ENCODE peak calls at places on chromosomes 5 and 9, in five cellular contexts. A is IMR-90, X is neuronal stem cell, W is H1, V is H9. O is an unnamed sample.
A peak's percentile ranks its signal among the peaks of the same experiment; 100 is the strongest.

GRCh38 chr9:99807276-99807852 is 14.3 kb upstream of the NR4A3 start:
- DNase-seq in A (peak; percentile 59), X (peak; percentile 60), W (no peak), V (no peak), O (peak; percentile 77)

GRCh38 chr9:74942801-74943200 is 9.9 kb downstream of the C9orf40 start:
- DNase-seq in A (peak; percentile 8), X (no peak), W (no peak), V (no peak), O (peak; percentile 55)

GRCh38 chr5:63121471-63121870 is 542.9 kb downstream of the LRRC70 start:
- DNase-seq in A (no peak), X (no peak), W (no peak), V (no peak), O (no peak)

GRCh38 chr9:116152390-116152789 is 1.2 kb upstream of the PAPPA start:
- DNase-seq in A (peak; percentile 70), X (no peak), W (no peak), V (no peak), O (no peak)

GRCh38 chr5:163760498-163760897 is 255.1 kb downstream of the MAT2B start:
- DNase-seq in A (peak; percentile 99), X (no peak), W (no peak), V (no peak), O (peak; percentile 87)

GRCh38 chr5:132176543-132176945 is 51.1 kb downstream of the P4HA2 start:
- DNase-seq in A (no peak), X (no peak), W (no peak), V (peak; percentile 45), O (no peak)

GRCh38 chr5:14716755-14717752 is 52.5 kb downstream of the OTULIN start:
- DNase-seq in A (no peak), X (no peak), W (no peak), V (no peak), O (no peak)

GRCh38 chr5:144427871-144428270 is 257.2 kb downstream of the KCTD16 start:
- DNase-seq in A (no peak), X (no peak), W (no peak), V (no peak), O (peak; percentile 5)

GRCh38 chr9:17134396-17134842 is 421 bp upstream of the CNTLN start:
- DNase-seq in A (peak; percentile 29), X (no peak), W (no peak), V (no peak), O (peak; percentile 49)

GRCh38 chr9:136305822-136306690 is 2.2 kb upstream of the CCDC187 start:
- DNase-seq in A (no peak), X (no peak), W (no peak), V (no peak), O (no peak)

GRCh38 chr5:72478684-72479083 is 28.5 kb downstream of the ZNF366 start:
- DNase-seq in A (peak; percentile 66), X (no peak), W (no peak), V (no peak), O (no peak)

GRCh38 chr9:136645903-136646754 is 16.6 kb upstream of the EGFL7 start:
- DNase-seq in A (no peak), X (no peak), W (no peak), V (no peak), O (no peak)

GRCh38 chr9:136622538-136622948 is 40.2 kb upstream of the EGFL7 start:
- DNase-seq in A (no peak), X (no peak), W (no peak), V (no peak), O (no peak)

GRCh38 chr5:57438162-57438561 is 44.4 kb downstream of the ACTBL2 start:
- DNase-seq in A (peak; percentile 87), X (no peak), W (no peak), V (no peak), O (peak; percentile 65)

GRCh38 chr5:56818409-56819026 is 3.2 kb downstream of the MAP3K1 start:
- DNase-seq in A (peak; percentile 57), X (no peak), W (no peak), V (no peak), O (peak; percentile 47)

GRCh38 chr9:134838651-134839431 is 41.8 kb upstream of the FCN2 start:
- DNase-seq in A (no peak), X (no peak), W (no peak), V (no peak), O (no peak)

GRCh38 chr5:148090200-148090599 is 26.4 kb downstream of the SPINK5 start:
- DNase-seq in A (no peak), X (no peak), W (no peak), V (no peak), O (no peak)

GRCh38 chr9:82129708-82130107 is 141.1 kb downstream of the SPATA31D1 start:
- DNase-seq in A (no peak), X (no peak), W (no peak), V (no peak), O (no peak)

GRCh38 chr5:71455427-71456361 is at the start of gene BDP1:
- DNase-seq in A (peak; percentile 93), X (peak; percentile 93), W (peak; percentile 77), V (peak; percentile 96), O (peak; percentile 95)
- H3K23ac ChIP-seq in A (peak within 1 kb of the TSS; percentile 84), X (peak within 1 kb of the TSS; percentile 87), W (no peak within 1 kb of the TSS), V (no peak within 1 kb of the TSS), O (no peak within 1 kb of the TSS)

GRCh38 chr5:170752257-170753215 is 31.0 kb upstream of the GABRP start:
- DNase-seq in A (no peak), X (no peak), W (no peak), V (peak; percentile 25), O (no peak)
- H4K91ac ChIP-seq in A (no peak overlapping the region), X (no peak overlapping the region), W (no peak overlapping the region), V (peak overlapping the region; percentile 9), O (no peak overlapping the region)

GRCh38 chr9:125511780-125512179 is 195.2 kb downstream of the MAPKAP1 start:
- DNase-seq in A (no peak), X (no peak), W (no peak), V (no peak), O (no peak)
- H2BK15ac ChIP-seq in A (peak overlapping the region; percentile 3), X (no peak overlapping the region), W (no peak overlapping the region), V (no peak overlapping the region), O (no peak overlapping the region)

GRCh38 chr5:154479160-154479943 is 1.3 kb upstream of the HAND1 start:
- DNase-seq in A (no peak), X (no peak), W (no peak), V (peak; percentile 47), O (peak; percentile 29)
- H3K23ac ChIP-seq in A (peak overlapping the region; percentile 46), X (peak overlapping the region; percentile 29), W (no peak overlapping the region), V (no peak overlapping the region), O (no peak overlapping the region)

DNA sequence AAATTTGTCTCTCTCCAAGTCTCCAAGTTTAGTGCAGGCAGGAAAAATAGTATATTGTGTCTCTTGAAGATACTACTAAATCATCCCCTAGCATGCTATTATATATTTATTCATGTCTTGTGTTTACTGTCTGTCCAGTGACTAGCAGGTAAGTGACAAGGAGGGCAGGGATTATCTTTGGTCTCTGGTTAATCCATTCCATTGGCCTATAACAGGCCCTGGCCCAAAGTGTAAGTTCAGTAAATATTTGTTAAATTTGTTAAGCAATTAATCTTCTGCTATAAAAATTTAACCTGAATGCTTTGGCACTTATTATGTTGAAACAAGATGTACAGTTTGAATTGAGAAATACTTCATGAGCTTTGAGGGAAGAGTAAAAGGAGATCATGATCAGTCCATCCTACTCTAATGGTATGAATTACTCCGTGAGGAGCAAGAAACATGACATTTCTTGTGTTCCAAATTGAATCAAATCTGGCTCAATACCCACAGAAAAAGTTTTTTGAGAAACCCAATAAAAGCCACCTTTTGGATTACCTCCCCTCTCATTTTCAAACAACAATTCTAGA is 219.7 kb downstream of the DTWD2 start:
- DNase-seq in A (no peak), X (no peak), W (no peak), V (no peak), O (no peak)
- H4K91ac ChIP-seq in A (no peak overlapping the region), X (no peak overlapping the region), W (no peak overlapping the region), V (no peak overlapping the region), O (no peak overlapping the region)

GRCh38 chr5:124742521-124742920 is 3.9 kb downstream of the ZNF608 start:
- DNase-seq in A (no peak), X (no peak), W (no peak), V (no peak), O (no peak)

GRCh38 chr5:124744170-124744911 is 2.1 kb downstream of the ZNF608 start:
- DNase-seq in A (peak; percentile 27), X (no peak), W (no peak), V (no peak), O (peak; percentile 52)

GRCh38 chr5:124741711-124742496 is 4.5 kb downstream of the ZNF608 start:
- DNase-seq in A (peak; percentile 83), X (peak; percentile 84), W (no peak), V (no peak), O (peak; percentile 93)

GRCh38 chr5:124742983-124743533 is 3.4 kb downstream of the ZNF608 start:
- DNase-seq in A (peak; percentile 88), X (no peak), W (no peak), V (no peak), O (peak; percentile 86)

GRCh38 chr5:124743534-124744169 is 2.8 kb downstream of the ZNF608 start:
- DNase-seq in A (no peak), X (no peak), W (no peak), V (no peak), O (no peak)
- H2BK15ac ChIP-seq in A (peak overlapping the region; percentile 16), X (no peak overlapping the region), W (no peak overlapping the region), V (no peak overlapping the region), O (no peak overlapping the region)

DNA sequence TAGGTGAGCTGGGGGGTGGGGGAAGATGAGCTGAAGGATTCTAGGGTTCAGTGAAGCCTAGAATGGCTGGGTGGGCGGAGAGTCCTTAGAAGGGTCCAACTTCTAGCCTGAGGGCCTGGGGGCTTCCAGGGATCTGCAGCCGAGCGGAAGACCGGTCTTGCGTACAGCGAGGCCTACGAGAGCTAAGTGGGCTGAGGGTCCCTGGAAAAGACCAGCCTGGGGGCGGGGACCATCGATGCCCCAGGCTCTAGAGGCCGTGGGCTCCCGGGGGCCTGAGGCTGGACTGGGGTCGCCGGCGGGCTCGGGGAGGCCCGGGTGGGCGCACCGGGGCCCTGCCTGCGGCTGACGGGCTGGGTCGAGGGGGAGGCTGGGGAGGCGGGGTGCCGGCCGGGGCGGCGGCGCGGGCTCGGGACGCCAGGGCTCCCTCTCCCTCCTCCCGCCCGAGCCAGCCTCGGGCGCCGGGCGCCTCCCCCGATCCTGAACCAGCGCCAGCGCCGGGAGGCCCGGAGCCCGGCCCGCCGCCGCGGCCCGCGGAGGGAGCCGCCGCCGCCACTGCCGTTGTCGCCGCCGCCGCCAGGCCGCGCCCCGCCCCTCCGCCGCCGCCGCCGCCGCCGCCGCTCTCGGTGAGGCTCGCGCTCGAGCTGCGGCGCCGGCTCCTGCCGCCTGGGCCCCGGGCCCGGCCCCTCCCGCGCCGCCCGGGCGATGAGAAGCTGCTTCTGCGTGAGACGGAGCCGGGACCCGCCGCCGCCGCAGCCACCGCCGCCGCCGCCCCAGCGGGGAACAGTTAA is at the start of gene MVB12B:
- DNase-seq in A (peak; percentile 8), X (peak; percentile 51), W (no peak), V (peak; percentile 46), O (peak; percentile 37)
- H3K23ac ChIP-seq in A (peak within 1 kb of the TSS; percentile 87), X (peak within 1 kb of the TSS; percentile 95), W (no peak within 1 kb of the TSS), V (no peak within 1 kb of the TSS), O (peak within 1 kb of the TSS; percentile 94)